ENCODE peak calls at places on chromosomes 5 and 9, in nine cellular contexts. H is stimulated activated CD4-positive, alpha-beta T cell treated with anti-CD3 and anti-CD28 coated beads, Interleukin-15, amount 100 ng/mL, for 24 hours; B is G401; E is M059J; G is astrocyte; X is C1 segment of cervical spinal cord; O is ELF-1; U is NCI-H1105 treated with DMSO at 0.1 percent for 48 hours; K is HT1080. D is an unnamed sample.

GRCh38 chr9:88498880-88499279 is 36.1 kb upstream of the NXNL2 start:
- DNase-seq in H (no peak), B (no peak), E (no peak), G (no peak), X (no peak), O (no peak), U (no peak), K (no peak), D (no peak)

GRCh38 chr5:54360925-54361662 is 50.7 kb upstream of the ARL15 start:
- DNase-seq in H (no peak), B (no peak), E (peak), G (no peak), X (no peak), O (no peak), U (no peak), K (no peak), D (no peak)

GRCh38 chr9:125889122-125889523 is 141.9 kb downstream of the PBX3 start:
- DNase-seq in H (peak), B (peak), E (peak), G (peak), X (peak), O (no peak), U (no peak), K (no peak), D (no peak)

GRCh38 chr9:113523421-113524141 is 60.1 kb downstream of the RGS3 start:
- DNase-seq in H (peak), B (no peak), E (no peak), G (peak), X (no peak), O (no peak), U (no peak), K (peak), D (no peak)

GRCh38 chr9:132631280-132631679 is 38.5 kb downstream of the DDX31 start:
- DNase-seq in H (no peak), B (no peak), E (peak), G (peak), X (no peak), O (no peak), U (no peak), K (peak), D (no peak)

GRCh38 chr9:5112646-5113045 is 72.8 kb downstream of the INSL6 start:
- DNase-seq in H (no peak), B (no peak), E (no peak), G (no peak), X (no peak), O (no peak), U (no peak), K (no peak), D (no peak)

GRCh38 chr9:69314547-69314946 is 10.5 kb upstream of the ENTREP1 start:
- DNase-seq in H (no peak), B (no peak), E (peak), G (no peak), X (no peak), O (no peak), U (no peak), K (peak), D (no peak)

GRCh38 chr5:101390317-101390908 is 487.3 kb upstream of the ST8SIA4 start:
- DNase-seq in H (peak), B (peak), E (peak), G (peak), X (no peak), O (peak), U (peak), K (peak), D (no peak)

GRCh38 chr9:16039988-16040761 is 487.3 kb downstream of the CCDC171 start:
- DNase-seq in H (no peak), B (peak), E (peak), G (peak), X (no peak), O (peak), U (no peak), K (no peak), D (no peak)

GRCh38 chr9:74784506-74784905 is 103.2 kb downstream of the TRPM6 start:
- DNase-seq in H (no peak), B (no peak), E (no peak), G (no peak), X (no peak), O (no peak), U (no peak), K (no peak), D (no peak)

GRCh38 chr5:1882337-1883119 is at the start of gene IRX4:
- DNase-seq in H (no peak), B (no peak), E (no peak), G (peak), X (no peak), O (peak), U (peak), K (no peak), D (no peak)

GRCh38 chr5:121968910-121969607 is 7.3 kb downstream of the SRFBP1 start:
- DNase-seq in H (no peak), B (no peak), E (peak), G (peak), X (no peak), O (no peak), U (no peak), K (peak), D (no peak)

GRCh38 chr5:39503148-39503547 is 78.4 kb upstream of the DAB2 start:
- DNase-seq in H (no peak), B (no peak), E (no peak), G (no peak), X (no peak), O (no peak), U (no peak), K (no peak), D (no peak)

GRCh38 chr5:111469905-111470304 is 42.4 kb downstream of the STARD4 start:
- DNase-seq in H (no peak), B (no peak), E (no peak), G (no peak), X (no peak), O (no peak), U (no peak), K (no peak), D (no peak)

GRCh38 chr5:90099099-90099498 is 310.5 kb downstream of the CETN3 start:
- DNase-seq in H (no peak), B (no peak), E (no peak), G (peak), X (no peak), O (no peak), U (no peak), K (no peak), D (no peak)

GRCh38 chr9:20611751-20612287 is 10.5 kb downstream of the MLLT3 start:
- DNase-seq in H (no peak), B (no peak), E (peak), G (peak), X (no peak), O (no peak), U (no peak), K (peak), D (no peak)

GRCh38 chr9:20447291-20447690 is 175.0 kb downstream of the MLLT3 start:
- DNase-seq in H (no peak), B (no peak), E (no peak), G (peak), X (no peak), O (no peak), U (no peak), K (no peak), D (no peak)

GRCh38 chr9:29044959-29045358 is 1471.7 kb upstream of the C9orf72 start:
- DNase-seq in H (no peak), B (no peak), E (peak), G (peak), X (no peak), O (no peak), U (no peak), K (peak), D (no peak)

GRCh38 chr5:40594811-40595210 is 84.9 kb upstream of the PTGER4 start:
- DNase-seq in H (no peak), B (no peak), E (peak), G (peak), X (no peak), O (no peak), U (no peak), K (no peak), D (no peak)

GRCh38 chr9:136019041-136019680 is 58.0 kb upstream of the UBAC1 start:
- DNase-seq in H (no peak), B (peak), E (no peak), G (no peak), X (peak), O (no peak), U (no peak), K (no peak), D (no peak)

GRCh38 chr5:141547488-141547887 is 58.6 kb downstream of the PCDHGC5 start:
- DNase-seq in H (no peak), B (no peak), E (no peak), G (peak), X (no peak), O (no peak), U (no peak), K (no peak), D (no peak)

GRCh38 chr5:179422213-179422839 is 77.1 kb upstream of the ADAMTS2 start:
- DNase-seq in H (no peak), B (no peak), E (no peak), G (no peak), X (no peak), O (no peak), U (no peak), K (no peak), D (no peak)

GRCh38 chr5:34749431-34749872 is 89.5 kb upstream of the TTC23L start:
- DNase-seq in H (no peak), B (no peak), E (no peak), G (peak), X (no peak), O (no peak), U (no peak), K (no peak), D (no peak)

GRCh38 chr5:15993934-15994333 is 185.7 kb downstream of the MARCHF11 start:
- DNase-seq in H (no peak), B (no peak), E (no peak), G (no peak), X (no peak), O (no peak), U (no peak), K (peak), D (no peak)

GRCh38 chr9:123046796-123047195 is 13.3 kb downstream of the GPR21 start:
- DNase-seq in H (no peak), B (no peak), E (no peak), G (no peak), X (no peak), O (no peak), U (no peak), K (no peak), D (no peak)

GRCh38 chr9:123389698-123390097 is 33.7 kb downstream of the CRB2 start:
- DNase-seq in H (no peak), B (no peak), E (no peak), G (no peak), X (no peak), O (no peak), U (no peak), K (no peak), D (no peak)

GRCh38 chr9:94031946-94032345 is 52.3 kb upstream of the PTPDC1 start:
- DNase-seq in H (no peak), B (peak), E (no peak), G (peak), X (peak), O (no peak), U (no peak), K (no peak), D (no peak)

GRCh38 chr9:122143296-122143695 is 16.3 kb downstream of the NDUFA8 start:
- DNase-seq in H (no peak), B (no peak), E (no peak), G (no peak), X (no peak), O (no peak), U (no peak), K (no peak), D (no peak)

GRCh38 chr5:5649641-5650040 is 227.2 kb downstream of the ICE1 start:
- DNase-seq in H (no peak), B (no peak), E (no peak), G (no peak), X (no peak), O (peak), U (no peak), K (no peak), D (no peak)

GRCh38 chr5:76942581-76942980 is 10.3 kb upstream of the CRHBP start:
- DNase-seq in H (no peak), B (no peak), E (peak), G (peak), X (no peak), O (no peak), U (no peak), K (peak), D (no peak)

D was measured in NCI-H2081 treated with DMSO at 0.1 percent for 48 hours.